ENCODE peak calls at places on chromosome 6, in six cellular contexts. V is GM23338, K is psoas muscle, Z is astrocyte, E is uterus, J is ovary. Y is an unnamed sample.

GRCh38 chr6:73782911-73783310 is 86.9 kb downstream of the CD109 start:
- DNase-seq in Z (no peak), V (no peak), J (no peak), E (no peak), K (no peak), Y (no peak)

GRCh38 chr6:34132486-34133185 is 13.3 kb downstream of the GRM4 start:
- DNase-seq in V (peak; percentile 88), J (no peak), Z (peak; percentile 10), K (no peak), E (no peak), Y (no peak)

GRCh38 chr6:9250852-9251251 is 815.5 kb upstream of the SLC35B3 start:
- DNase-seq in J (no peak), Z (peak; percentile 54), V (peak; percentile 87), E (no peak), K (no peak), Y (no peak)

GRCh38 chr6:168372871-168373270 is 53.3 kb upstream of the DACT2 start:
- DNase-seq in J (no peak), K (no peak), V (no peak), E (no peak), Z (no peak), Y (no peak)

GRCh38 chr6:63643862-63644261 is 8.3 kb downstream of the PHF3 start:
- DNase-seq in K (no peak), J (no peak), E (no peak), Z (no peak), V (peak; percentile 60), Y (no peak)

GRCh38 chr6:73652637-73653570 is 888 bp downstream of the SLC17A5 start:
- DNase-seq in K (peak; percentile 67), Z (peak; percentile 24), V (peak; percentile 85), E (peak; percentile 50), J (peak; percentile 38), Y (no peak)

GRCh38 chr6:17045581-17046322 is 56.1 kb upstream of the STMND1 start:
- DNase-seq in V (no peak), K (no peak), J (no peak), E (no peak), Z (peak; percentile 63), Y (no peak)

GRCh38 chr6:12266571-12266970 is 23.6 kb upstream of the EDN1 start:
- DNase-seq in V (no peak), Z (peak; percentile 85), K (no peak), J (no peak), E (no peak), Y (no peak)

GRCh38 chr6:135537782-135538301 is 40.3 kb upstream of the AHI1 start:
- DNase-seq in J (no peak), V (peak; percentile 53), K (no peak), E (no peak), Z (peak; percentile 91), Y (no peak)

GRCh38 chr6:170028629-170029345 is 262.1 kb downstream of the DLL1 start:
- DNase-seq in E (no peak), J (no peak), K (no peak), Z (no peak), V (no peak), Y (peak; percentile 34)
- TF ChIP-seq CTCF in E (no peak), J (no peak), K (no peak), Z (no peak), V (no peak), Y (no peak)

GRCh38 chr6:3258201-3258600 is 546 bp upstream of the PSMG4 start:
- DNase-seq in K (no peak), E (no peak), Z (no peak), J (no peak), V (no peak), Y (no peak)
- H3K27ac ChIP-seq in K (peak overlapping the region; percentile 93), E (peak overlapping the region; percentile 79), Z (no peak overlapping the region), J (no peak overlapping the region), V (no peak overlapping the region), Y (no peak overlapping the region)

GRCh38 chr6:44007818-44008660 is 119.2 kb downstream of the MRPL14 start:
- DNase-seq in J (no peak), Z (no peak), K (peak; percentile 19), E (no peak), V (no peak), Y (peak; percentile 37)
- H3K4me1 ChIP-seq in J (no peaks in the 10 kb centered on the region), Z (peaks cover 48% of the 10 kb centered on the region), K (peaks cover 61% of the 10 kb centered on the region), E (no peaks in the 10 kb centered on the region), V (peaks cover 37% of the 10 kb centered on the region), Y (peaks cover 25% of the 10 kb centered on the region)

GRCh38 chr6:161218222-161218621 is 55.6 kb downstream of the AGPAT4 start:
- DNase-seq in E (no peak), V (no peak), K (no peak), Z (no peak), J (no peak), Y (no peak)
- TF ChIP-seq CTCF in E (no peak), V (peak; percentile 51), K (no peak), Z (no peak), J (no peak), Y (peak; percentile 12)

GRCh38 chr6:154257074-154257473 is 99.5 kb downstream of the IPCEF1 start:
- DNase-seq in Z (no peak), K (no peak), E (no peak), J (no peak), V (no peak), Y (no peak)
- H3K27ac ChIP-seq in Z (no peak overlapping the region), K (no peak overlapping the region), E (no peak overlapping the region), J (no peak overlapping the region), V (no peak overlapping the region), Y (no peak overlapping the region)

DNA sequence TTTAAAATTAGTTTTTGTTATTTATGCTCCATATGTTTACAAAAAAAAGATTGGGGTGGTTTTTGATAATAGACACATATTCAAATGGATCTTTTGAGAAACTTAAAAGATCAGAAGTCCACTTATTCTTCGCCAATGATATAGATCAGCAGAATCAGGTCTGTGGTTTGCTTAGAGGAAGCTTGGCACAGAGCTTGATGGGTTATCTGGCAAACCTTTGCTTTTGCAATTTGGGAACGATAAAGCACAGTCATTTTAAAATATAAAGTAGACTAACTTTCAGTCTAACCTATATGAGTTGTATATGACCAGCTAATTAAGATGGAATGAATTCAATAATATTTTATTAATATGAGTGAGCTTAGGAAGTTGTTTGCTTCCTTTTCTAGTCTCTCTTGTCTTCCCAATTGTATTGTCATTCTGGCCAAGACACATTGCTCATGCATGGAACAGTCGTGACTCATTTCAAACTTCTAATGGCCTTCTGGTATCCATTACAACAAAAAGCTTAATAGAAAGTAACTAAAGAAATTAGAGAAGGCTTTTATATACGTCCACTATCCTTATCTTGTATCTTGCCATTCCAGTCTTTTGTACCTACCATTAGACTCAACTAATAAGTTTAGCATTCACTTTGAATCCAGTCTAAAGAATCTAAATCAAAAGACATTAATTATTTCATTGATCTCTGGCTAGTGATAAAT is 118.7 kb downstream of the TBX18 start:
- DNase-seq in Z (peak; percentile 80), V (no peak), E (no peak), K (no peak), J (no peak), Y (no peak)
- H3K4me1 ChIP-seq in Z (peaks cover 17% of the 10 kb centered on the region), V (no peaks in the 10 kb centered on the region), E (no peaks in the 10 kb centered on the region), K (no peaks in the 10 kb centered on the region), J (no peaks in the 10 kb centered on the region), Y (peaks cover 34% of the 10 kb centered on the region)

GRCh38 chr6:122810189-122810588 is 21.1 kb downstream of the SMPDL3A start:
- DNase-seq in E (no peak), Z (no peak), V (no peak), J (no peak), K (no peak), Y (no peak)

GRCh38 chr6:122808121-122808885 is 19.2 kb downstream of the SMPDL3A start:
- DNase-seq in J (no peak), E (no peak), Z (no peak), K (no peak), V (no peak), Y (no peak)

GRCh38 chr6:122806290-122806689 is 17.2 kb downstream of the SMPDL3A start:
- DNase-seq in K (no peak), E (no peak), J (no peak), Z (no peak), V (no peak), Y (no peak)

GRCh38 chr6:122809001-122809400 is 19.9 kb downstream of the SMPDL3A start:
- DNase-seq in V (no peak), Z (no peak), E (no peak), K (no peak), J (no peak), Y (no peak)

GRCh38 chr6:122809671-122810070 is 20.6 kb downstream of the SMPDL3A start:
- DNase-seq in K (no peak), E (no peak), V (no peak), J (no peak), Z (no peak), Y (no peak)
- TF ChIP-seq CTCF in K (no peak), E (no peak), V (no peak), J (no peak), Z (no peak), Y (no peak)

DNA sequence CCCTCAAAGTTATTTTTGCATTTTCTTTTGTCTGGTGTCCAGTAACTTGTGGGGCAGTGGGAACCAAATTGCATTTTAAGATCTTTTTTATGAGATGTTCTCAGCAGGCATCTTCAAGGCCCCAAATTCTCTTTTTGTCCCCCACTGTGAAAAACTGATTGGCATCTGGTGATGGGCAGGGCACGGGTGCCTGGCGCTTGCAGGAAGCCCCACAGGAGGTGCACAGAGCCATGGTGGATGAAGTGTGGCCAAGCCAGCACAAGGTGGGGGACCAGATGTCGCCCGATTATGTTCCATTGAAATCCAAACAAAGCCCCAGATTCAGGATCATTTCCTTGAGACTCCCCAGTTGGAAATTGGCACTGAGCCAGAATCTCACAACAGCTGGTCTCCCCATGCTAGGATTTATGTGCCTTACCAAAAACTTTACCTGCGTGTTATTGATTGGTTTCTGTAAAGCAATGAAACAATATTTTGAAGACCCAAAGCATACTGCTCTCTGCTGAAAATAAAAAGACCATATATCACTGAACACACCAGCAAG is 186.1 kb downstream of the ADAT2 start:
- DNase-seq in V (no peak), E (no peak), Z (no peak), K (no peak), J (peak; percentile 22), Y (no peak)
- H3K27ac ChIP-seq in V (peak overlapping the region; percentile 80), E (no peak overlapping the region), Z (no peak overlapping the region), K (no peak overlapping the region), J (no peak overlapping the region), Y (no peak overlapping the region)

Y was measured in RWPE2.